ENCODE peak calls at places on chromosome 15, in eight cellular contexts. H, O, T, M, F, K, Z and Y are unnamed samples.
A peak's percentile ranks its signal among the peaks of the same experiment; 100 is the strongest.

GRCh38 chr15:68421798-68422402 is 10.1 kb downstream of the ITGA11 start:
- DNase-seq in H (no peak), O (no peak), T (no peak), M (no peak), F (no peak), K (no peak), Z (no peak), Y (no peak)

GRCh38 chr15:101000271-101000681 is 81.1 kb downstream of the LRRK1 start:
- DNase-seq in H (peak; percentile 5), O (no peak), T (no peak), M (no peak), F (no peak), K (no peak), Z (no peak), Y (no peak)

GRCh38 chr15:79035111-79035601 is 55.4 kb downstream of the RASGRF1 start:
- DNase-seq in H (no peak), O (no peak), T (peak; percentile 61), M (no peak), F (no peak), K (no peak), Z (no peak), Y (no peak)

GRCh38 chr15:90362936-90363212 is 10.8 kb downstream of the ZNF774 start:
- DNase-seq in H (peak; percentile 61), O (no peak), T (no peak), M (no peak), F (no peak), K (no peak), Z (no peak), Y (peak; percentile 56)

GRCh38 chr15:80171787-80172186 is 19.0 kb downstream of the FAH start:
- DNase-seq in H (no peak), O (no peak), T (no peak), M (no peak), F (no peak), K (no peak), Z (no peak), Y (no peak)

GRCh38 chr15:29711531-29711930 is 110.7 kb downstream of the TJP1 start:
- DNase-seq in H (no peak), O (no peak), T (no peak), M (no peak), F (no peak), K (no peak), Z (no peak), Y (no peak)

GRCh38 chr15:39828374-39828931 is 45.8 kb upstream of the FSIP1 start:
- DNase-seq in H (peak; percentile 42), O (no peak), T (no peak), M (no peak), F (no peak), K (no peak), Z (no peak), Y (no peak)

GRCh38 chr15:58396181-58396580 is 35.6 kb upstream of the LIPC start:
- DNase-seq in H (peak; percentile 82), O (no peak), T (no peak), M (no peak), F (no peak), K (no peak), Z (no peak), Y (no peak)

GRCh38 chr15:60005352-60006202 is 1.5 kb downstream of the FOXB1 start:
- DNase-seq in H (no peak), O (no peak), T (no peak), M (no peak), F (no peak), K (no peak), Z (no peak), Y (no peak)

GRCh38 chr15:26394801-26395200 is 378.1 kb downstream of the GABRB3 start:
- DNase-seq in H (no peak), O (no peak), T (no peak), M (no peak), F (no peak), K (no peak), Z (no peak), Y (no peak)

GRCh38 chr15:99455796-99456160 is 110.0 kb upstream of the MEF2A start:
- DNase-seq in H (no peak), O (no peak), T (no peak), M (no peak), F (no peak), K (no peak), Z (no peak), Y (no peak)